ENCODE peak calls at places on chromosomes 5 and 9, in five cellular contexts. A is effector memory CD8-positive, alpha-beta T cell; H is naive B cell; M is IMR-90; J is EL. S is an unnamed sample.
A peak's percentile ranks its signal among the peaks of the same experiment; 100 is the strongest.

GRCh38 chr5:41883940-41884339 is 13.7 kb upstream of the OXCT1 start:
- DNase-seq in A (no peak), H (no peak), M (no peak), J (no peak), S (no peak)

GRCh38 chr5:124746252-124746915 is at the start of gene ZNF608:
- DNase-seq in A (no peak), H (no peak), M (peak; percentile 78), J (peak; percentile 57), S (no peak)

GRCh38 chr9:113164536-113165300 is 13.9 kb downstream of the SLC31A2 start:
- DNase-seq in A (no peak), H (no peak), M (peak; percentile 58), J (peak; percentile 23), S (no peak)

GRCh38 chr5:52725781-52726180 is 61.9 kb upstream of the ITGA1 start:
- DNase-seq in A (no peak), H (no peak), M (no peak), J (no peak), S (no peak)

GRCh38 chr5:108726446-108727091 is 21.1 kb upstream of the FER start:
- DNase-seq in A (no peak), H (no peak), M (peak; percentile 29), J (peak; percentile 33), S (no peak)

GRCh38 chr5:123287881-123288280 is 135.3 kb downstream of the CEP120 start:
- DNase-seq in A (no peak), H (no peak), M (no peak), J (no peak), S (no peak)

GRCh38 chr5:127863610-127864395 is 160.6 kb downstream of the CCDC192 start:
- DNase-seq in A (no peak), H (no peak), M (peak; percentile 24), J (peak; percentile 11), S (no peak)

GRCh38 chr5:72034710-72035109 is 72.6 kb upstream of the MAP1B start:
- DNase-seq in A (no peak), H (no peak), M (no peak), J (no peak), S (no peak)

GRCh38 chr5:174217527-174217926 is 172.0 kb downstream of the NSG2 start:
- DNase-seq in A (no peak), H (no peak), M (no peak), J (no peak), S (no peak)

GRCh38 chr5:79133121-79133656 is 21.6 kb downstream of the BHMT start:
- DNase-seq in A (no peak), H (peak; percentile 13), M (peak; percentile 61), J (peak; percentile 55), S (no peak)

GRCh38 chr5:87302061-87302460 is 34.4 kb downstream of the RASA1 start:
- DNase-seq in A (no peak), H (no peak), M (peak; percentile 33), J (peak; percentile 43), S (no peak)

GRCh38 chr5:127080001-127080478 is 6.7 kb upstream of the C5orf63 start:
- DNase-seq in A (no peak), H (no peak), M (no peak), J (peak; percentile 11), S (no peak)

GRCh38 chr9:88661759-88662158 is 126.8 kb downstream of the NXNL2 start:
- DNase-seq in A (no peak), H (no peak), M (no peak), J (peak; percentile 23), S (no peak)

GRCh38 chr9:128633601-128634000 is 23.0 kb downstream of the DYNC2I2 start:
- DNase-seq in A (no peak), H (no peak), M (no peak), J (no peak), S (no peak)

GRCh38 chr9:38375572-38375963 is 16.9 kb upstream of the ALDH1B1 start:
- DNase-seq in A (no peak), H (no peak), M (no peak), J (no peak), S (no peak)

GRCh38 chr9:16184964-16185646 is 632.3 kb downstream of the CCDC171 start:
- DNase-seq in A (no peak), H (no peak), M (no peak), J (peak; percentile 40), S (no peak)

GRCh38 chr5:160749682-160750081 is 102.3 kb downstream of the ATP10B start:
- DNase-seq in A (no peak), H (no peak), M (no peak), J (no peak), S (no peak)

GRCh38 chr5:91225848-91226686 is 157.1 kb downstream of the ARRDC3 start:
- DNase-seq in A (peak; percentile 52), H (peak; percentile 42), M (no peak), J (no peak), S (no peak)

GRCh38 chr5:171673328-171673727 is 112.3 kb upstream of the SMIM23 start:
- DNase-seq in A (no peak), H (no peak), M (no peak), J (no peak), S (no peak)

GRCh38 chr9:121323449-121324151 is 46.5 kb downstream of the STOM start:
- DNase-seq in A (no peak), H (no peak), M (no peak), J (no peak), S (no peak)

GRCh38 chr9:114745108-114745848 is 60.6 kb downstream of the TNFSF15 start:
- DNase-seq in A (no peak), H (no peak), M (no peak), J (peak; percentile 17), S (no peak)

S was measured in SIG-M5.